ENCODE peak calls at places on chromosomes 3 and 15, in six cellular contexts. Q is psoas muscle; M is adipocyte; A is CD4-positive, CD25-positive, alpha-beta regulatory T cell; K is ovary; G is left ventricle myocardium inferior. L is an unnamed sample.

GRCh38 chr3:184805351-184806038 is 6.5 kb upstream of the VPS8 start:
- DNase-seq in M (peak; percentile 7), K (no peak), A (no peak), G (no peak), Q (no peak), L (no peak)

GRCh38 chr15:70324001-70324974 is 226.6 kb upstream of the TLE3 start:
- DNase-seq in G (no peak), K (no peak), M (peak; percentile 98), A (no peak), Q (no peak), L (peak; percentile 43)

GRCh38 chr15:71725215-71725955 is 85.0 kb upstream of the NR2E3 start:
- DNase-seq in A (no peak), M (peak; percentile 71), Q (no peak), G (no peak), K (no peak), L (peak; percentile 68)

GRCh38 chr3:11641316-11641682 is 2.4 kb downstream of the VGLL4 start:
- DNase-seq in Q (no peak), K (no peak), A (no peak), M (peak; percentile 42), G (no peak), L (peak; percentile 80)

GRCh38 chr15:63157891-63158431 is 684 bp upstream of the RPS27L start:
- DNase-seq in M (peak; percentile 94), G (peak; percentile 28), A (no peak), K (peak; percentile 48), Q (peak; percentile 53), L (peak; percentile 87)

GRCh38 chr15:41281236-41281635 is 50.2 kb downstream of the CHP1 start:
- DNase-seq in K (no peak), Q (no peak), A (no peak), M (peak; percentile 80), G (no peak), L (peak; percentile 90)

GRCh38 chr3:139735191-139735590 is 57.4 kb upstream of the NMNAT3 start:
- DNase-seq in Q (no peak), K (no peak), G (no peak), M (no peak), A (no peak), L (no peak)

GRCh38 chr15:64030123-64030522 is 16.2 kb downstream of the DAPK2 start:
- DNase-seq in A (no peak), Q (no peak), K (no peak), G (no peak), M (no peak), L (no peak)

GRCh38 chr3:183930069-183930468 is 45.4 kb upstream of the PARL start:
- DNase-seq in K (no peak), Q (no peak), A (no peak), M (no peak), G (no peak), L (no peak)

GRCh38 chr3:23611737-23612295 is 193.9 kb upstream of the UBE2E1 start:
- DNase-seq in Q (peak; percentile 57), M (peak; percentile 55), A (no peak), K (peak; percentile 78), G (peak; percentile 87), L (peak; percentile 84)

GRCh38 chr3:192933779-192934456 is 16.3 kb upstream of the MB21D2 start:
- DNase-seq in Q (no peak), M (no peak), G (no peak), K (no peak), A (no peak), L (peak; percentile 29)

GRCh38 chr15:66433726-66434125 is 47.0 kb downstream of the MAP2K1 start:
- DNase-seq in A (no peak), Q (no peak), K (no peak), G (no peak), M (peak; percentile 8), L (no peak)

GRCh38 chr3:156677120-156677479 is 2.7 kb downstream of the TIPARP start:
- DNase-seq in K (no peak), Q (no peak), M (no peak), G (no peak), A (peak; percentile 70), L (no peak)

GRCh38 chr3:8405144-8405543 is 96.5 kb upstream of the LMCD1 start:
- DNase-seq in G (no peak), A (no peak), K (no peak), Q (no peak), M (no peak), L (no peak)

GRCh38 chr3:180036678-180037455 is at the start of gene PEX5L:
- DNase-seq in M (peak; percentile 57), G (peak; percentile 37), Q (peak; percentile 19), K (peak; percentile 71), A (peak; percentile 2), L (peak; percentile 61)

GRCh38 chr3:15860014-15860934 is 62.5 kb upstream of the ANKRD28 start:
- DNase-seq in M (peak; percentile 70), K (peak; percentile 71), G (peak; percentile 18), A (peak; percentile 8), Q (peak; percentile 35), L (peak; percentile 53)

GRCh38 chr3:124812291-124813265 is 74.6 kb downstream of the ITGB5 start:
- DNase-seq in Q (peak; percentile 72), G (peak; percentile 70), K (peak; percentile 53), M (peak; percentile 96), A (no peak), L (peak; percentile 97)

GRCh38 chr3:33218446-33219174 is at the start of gene SUSD5:
- DNase-seq in K (no peak), M (peak; percentile 79), Q (no peak), G (peak; percentile 19), A (no peak), L (peak; percentile 72)

GRCh38 chr15:39362832-39363561 is 217.9 kb upstream of the THBS1 start:
- DNase-seq in A (no peak), Q (no peak), M (peak; percentile 97), G (no peak), K (no peak), L (peak; percentile 99)

GRCh38 chr3:34742151-34742550 is 897.2 kb upstream of the ARPP21 start:
- DNase-seq in K (no peak), M (no peak), Q (no peak), G (no peak), A (no peak), L (no peak)

GRCh38 chr3:132486086-132486485 is 68.8 kb downstream of the DNAJC13 start:
- DNase-seq in G (no peak), Q (no peak), M (peak; percentile 92), K (no peak), A (no peak), L (no peak)

GRCh38 chr3:175741951-175742350 is 882.8 kb downstream of the NAALADL2 start:
- DNase-seq in A (no peak), Q (no peak), M (no peak), K (no peak), G (no peak), L (peak; percentile 60)

GRCh38 chr3:43162573-43163084 is 56.8 kb upstream of the POMGNT2 start:
- DNase-seq in A (peak; percentile 67), K (no peak), G (no peak), Q (no peak), M (no peak), L (no peak)

GRCh38 chr3:171829841-171830559 is 13.1 kb upstream of the TMEM212 start:
- DNase-seq in K (peak; percentile 90), G (peak; percentile 91), A (no peak), M (peak; percentile 78), Q (peak; percentile 76), L (peak; percentile 83)

GRCh38 chr3:85781806-85782205 is 823.0 kb downstream of the CADM2 start:
- DNase-seq in A (no peak), Q (no peak), G (no peak), M (no peak), K (no peak), L (peak; percentile 8)

GRCh38 chr3:174532776-174533175 is 326.4 kb upstream of the NAALADL2 start:
- DNase-seq in Q (no peak), K (no peak), M (no peak), A (no peak), G (no peak), L (no peak)

GRCh38 chr15:82585072-82585471 is 44.8 kb upstream of the RPS17 start:
- DNase-seq in M (peak; percentile 85), G (no peak), A (no peak), Q (no peak), K (no peak), L (peak; percentile 26)

GRCh38 chr3:18559323-18559972 is 134.3 kb upstream of the SATB1 start:
- DNase-seq in K (no peak), M (peak; percentile 36), A (peak; percentile 39), Q (no peak), G (no peak), L (peak; percentile 14)

GRCh38 chr15:49015896-49016295 is 30.4 kb downstream of the SECISBP2L start:
- DNase-seq in A (no peak), K (no peak), G (no peak), M (peak; percentile 22), Q (no peak), L (no peak)

GRCh38 chr3:158773166-158773565 is 28.7 kb upstream of the MFSD1 start:
- DNase-seq in M (no peak), K (no peak), Q (no peak), G (no peak), A (no peak), L (no peak)

GRCh38 chr3:158770254-158771017 is 31.4 kb upstream of the MFSD1 start:
- DNase-seq in K (no peak), A (no peak), Q (no peak), M (peak; percentile 80), G (no peak), L (peak; percentile 89)

GRCh38 chr3:158771018-158771350 is 30.9 kb upstream of the MFSD1 start:
- DNase-seq in G (no peak), M (no peak), K (no peak), Q (no peak), A (no peak), L (no peak)

GRCh38 chr3:158771982-158772381 is 29.9 kb upstream of the MFSD1 start:
- DNase-seq in G (no peak), A (no peak), M (no peak), Q (no peak), K (no peak), L (no peak)

GRCh38 chr3:158771577-158771976 is 30.3 kb upstream of the MFSD1 start:
- DNase-seq in Q (no peak), A (no peak), M (no peak), G (no peak), K (no peak), L (no peak)
- H3K4me1 ChIP-seq in Q (peaks cover 23% of the 10 kb centered on the region), A (no peaks in the 10 kb centered on the region), M (peaks cover 37% of the 10 kb centered on the region), G (peaks cover 58% of the 10 kb centered on the region), K (peaks cover 18% of the 10 kb centered on the region), L (peaks cover 32% of the 10 kb centered on the region)

DNA sequence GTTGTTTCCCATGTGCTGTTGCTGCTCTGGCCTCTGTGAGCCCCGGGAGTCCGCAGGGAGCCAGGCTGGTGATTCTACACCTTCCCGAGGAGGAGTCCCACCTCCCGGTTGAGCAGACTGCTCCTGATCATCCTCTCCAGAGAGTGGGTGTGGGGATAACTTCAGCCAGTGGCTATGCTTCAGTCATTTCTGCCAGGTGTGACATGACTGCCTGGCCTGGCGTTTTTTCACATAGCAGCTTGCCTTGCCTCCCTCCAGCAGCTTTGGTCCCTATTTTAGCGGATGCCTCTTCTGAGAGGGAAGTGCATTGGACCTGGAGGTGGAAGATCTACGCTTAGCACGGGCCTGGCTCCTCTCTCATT is 1.6 kb downstream of the GHRL start:
- DNase-seq in K (no peak), M (no peak), Q (no peak), G (no peak), A (no peak), L (no peak)
- H3K4me1 ChIP-seq in K (no peaks in the 10 kb centered on the region), M (peaks cover 7% of the 10 kb centered on the region), Q (no peaks in the 10 kb centered on the region), G (peaks cover 12% of the 10 kb centered on the region), A (no peaks in the 10 kb centered on the region), L (no peaks in the 10 kb centered on the region)

GRCh38 chr3:187740446-187741399 is 4.5 kb downstream of the BCL6 start:
- DNase-seq in G (peak; percentile 79), K (peak; percentile 84), Q (peak; percentile 81), M (peak; percentile 87), A (peak; percentile 69), L (peak; percentile 79)
- H3K4me1 ChIP-seq in G (peaks cover 79% of the 10 kb centered on the region), K (peaks cover 5% of the 10 kb centered on the region), Q (peaks cover 6% of the 10 kb centered on the region), M (peaks cover 45% of the 10 kb centered on the region), A (peaks cover 77% of the 10 kb centered on the region), L (peaks cover 25% of the 10 kb centered on the region)

GRCh38 chr3:195151866-195152526 is 119.0 kb downstream of the XXYLT1 start:
- DNase-seq in M (peak; percentile 64), G (no peak), Q (no peak), K (no peak), A (no peak), L (peak; percentile 91)
- H3K4me1 ChIP-seq in M (peaks cover 21% of the 10 kb centered on the region), G (peaks cover 96% of the 10 kb centered on the region), Q (peaks cover 27% of the 10 kb centered on the region), K (peaks cover 13% of the 10 kb centered on the region), A (peaks cover 46% of the 10 kb centered on the region), L (peaks cover 62% of the 10 kb centered on the region)

L was measured in fibroblast of lung.